ENCODE peak calls at places on chromosomes 12 and 14, in five cellular contexts. H is endothelial cell, N is tibial artery, Z is astrocyte of the cerebellum, S is fibroblast of mammary gland. K is an unnamed sample.

GRCh38 chr12:14442221-14442881 is 76.9 kb downstream of the ATF7IP start:
- DNase-seq in H (no peak), N (no peak), Z (no peak), S (peak; percentile 29), K (no peak)

GRCh38 chr12:91542048-91542447 is 359.4 kb upstream of the DCN start:
- DNase-seq in H (no peak), N (no peak), Z (no peak), S (no peak), K (no peak)

GRCh38 chr12:95815635-95816212 is 25.2 kb upstream of the NTN4 start:
- DNase-seq in H (no peak), N (no peak), Z (no peak), S (peak; percentile 56), K (no peak)

GRCh38 chr12:10354502-10354901 is 35.3 kb downstream of the KLRK1 start:
- DNase-seq in H (no peak), N (no peak), Z (no peak), S (peak; percentile 31), K (no peak)

GRCh38 chr12:55797068-55797467 is 20.5 kb downstream of the SARNP start:
- DNase-seq in H (peak; percentile 11), N (no peak), Z (peak; percentile 37), S (peak; percentile 63), K (no peak)

GRCh38 chr14:97212399-97212798 is 415.2 kb downstream of the VRK1 start:
- DNase-seq in H (no peak), N (no peak), Z (no peak), S (no peak), K (no peak)

GRCh38 chr14:104517867-104518266 is 61.7 kb upstream of the C14orf180 start:
- DNase-seq in H (no peak), N (no peak), Z (no peak), S (no peak), K (no peak)

GRCh38 chr14:32896979-32897723 is 41.5 kb upstream of the NPAS3 start:
- DNase-seq in H (no peak), N (no peak), Z (peak; percentile 18), S (peak; percentile 52), K (no peak)

GRCh38 chr12:124828264-124829007 is 35.2 kb downstream of the SCARB1 start:
- DNase-seq in H (no peak), N (no peak), Z (peak; percentile 27), S (no peak), K (no peak)

GRCh38 chr12:114783176-114783575 is 99.2 kb upstream of the TBX3 start:
- DNase-seq in H (no peak), N (no peak), Z (no peak), S (no peak), K (no peak)

GRCh38 chr12:89366676-89367364 is 14.5 kb upstream of the DUSP6 start:
- DNase-seq in H (no peak), N (no peak), Z (no peak), S (no peak), K (no peak)

GRCh38 chr14:55448146-55448614 is 7.8 kb upstream of the TBPL2 start:
- DNase-seq in H (no peak), N (no peak), Z (peak; percentile 90), S (peak; percentile 98), K (no peak)

GRCh38 chr12:130799051-130799450 is 40.0 kb downstream of the STX2 start:
- DNase-seq in H (no peak), N (no peak), Z (no peak), S (no peak), K (no peak)

GRCh38 chr12:92597997-92598396 is 104.8 kb upstream of the PLEKHG7 start:
- DNase-seq in H (no peak), N (no peak), Z (no peak), S (peak; percentile 83), K (no peak)

GRCh38 chr14:93538411-93538810 is 107.7 kb downstream of the UNC79 start:
- DNase-seq in H (peak; percentile 16), N (no peak), Z (no peak), S (peak; percentile 28), K (no peak)

GRCh38 chr12:56658921-56659320 is 13.1 kb upstream of the ATP5F1B start:
- DNase-seq in H (no peak), N (no peak), Z (no peak), S (no peak), K (no peak)

GRCh38 chr12:76697849-76698248 is 66.1 kb upstream of the ZDHHC17 start:
- DNase-seq in H (peak; percentile 35), N (no peak), Z (no peak), S (no peak), K (no peak)

GRCh38 chr12:119925269-119925668 is 48.1 kb upstream of the CIT start:
- DNase-seq in H (no peak), N (no peak), Z (no peak), S (no peak), K (no peak)

GRCh38 chr14:71438684-71439083 is 493.5 kb upstream of the RGS6 start:
- DNase-seq in H (no peak), N (peak; percentile 69), Z (peak; percentile 35), S (peak; percentile 67), K (no peak)

GRCh38 chr14:24861083-24861630 is 188.8 kb downstream of the STXBP6 start:
- DNase-seq in H (no peak), N (no peak), Z (peak; percentile 90), S (peak; percentile 17), K (no peak)

GRCh38 chr12:125023065-125023464 is 29.6 kb downstream of the BRI3BP start:
- DNase-seq in H (no peak), N (no peak), Z (no peak), S (no peak), K (no peak)

GRCh38 chr14:95310635-95311380 is 8.9 kb downstream of the CLMN start:
- DNase-seq in H (no peak), N (no peak), Z (no peak), S (no peak), K (no peak)

GRCh38 chr12:94718114-94718513 is 67.8 kb upstream of the TMCC3 start:
- DNase-seq in H (no peak), N (no peak), Z (no peak), S (no peak), K (no peak)

GRCh38 chr12:47844264-47845020 is 24.7 kb upstream of the HDAC7 start:
- DNase-seq in H (no peak), N (peak; percentile 74), Z (no peak), S (peak; percentile 51), K (no peak)

GRCh38 chr12:67911293-67911637 is 78.0 kb upstream of the IFNG-AS1 start:
- DNase-seq in H (no peak), N (no peak), Z (no peak), S (no peak), K (no peak)

GRCh38 chr12:28793767-28794166 is 355.3 kb upstream of the FAR2 start:
- DNase-seq in H (no peak), N (no peak), Z (no peak), S (no peak), K (no peak)

GRCh38 chr14:89053303-89053702 is 228.9 kb downstream of the TTC8 start:
- DNase-seq in H (no peak), N (no peak), Z (no peak), S (no peak), K (no peak)

GRCh38 chr12:95118138-95118787 is 44.8 kb upstream of the NR2C1 start:
- DNase-seq in H (no peak), N (no peak), Z (peak; percentile 63), S (peak; percentile 87), K (no peak)

GRCh38 chr12:48894271-48894670 is 28.6 kb upstream of the RND1 start:
- DNase-seq in H (no peak), N (no peak), Z (no peak), S (no peak), K (no peak)

GRCh38 chr12:31236998-31237637 is 88.8 kb downstream of the SINHCAF start:
- DNase-seq in H (no peak), N (no peak), Z (no peak), S (no peak), K (no peak)

GRCh38 chr14:83988274-83988673 is 1541.7 kb upstream of the FLRT2 start:
- DNase-seq in H (no peak), N (no peak), Z (no peak), S (no peak), K (no peak)

GRCh38 chr14:105083926-105084685 is 18.9 kb upstream of the GPR132 start:
- DNase-seq in H (no peak), N (no peak), Z (no peak), S (no peak), K (no peak)

GRCh38 chr14:73786632-73786941 is 65.0 kb upstream of the PTGR2 start:
- DNase-seq in H (peak; percentile 59), N (no peak), Z (no peak), S (no peak), K (no peak)

DNA sequence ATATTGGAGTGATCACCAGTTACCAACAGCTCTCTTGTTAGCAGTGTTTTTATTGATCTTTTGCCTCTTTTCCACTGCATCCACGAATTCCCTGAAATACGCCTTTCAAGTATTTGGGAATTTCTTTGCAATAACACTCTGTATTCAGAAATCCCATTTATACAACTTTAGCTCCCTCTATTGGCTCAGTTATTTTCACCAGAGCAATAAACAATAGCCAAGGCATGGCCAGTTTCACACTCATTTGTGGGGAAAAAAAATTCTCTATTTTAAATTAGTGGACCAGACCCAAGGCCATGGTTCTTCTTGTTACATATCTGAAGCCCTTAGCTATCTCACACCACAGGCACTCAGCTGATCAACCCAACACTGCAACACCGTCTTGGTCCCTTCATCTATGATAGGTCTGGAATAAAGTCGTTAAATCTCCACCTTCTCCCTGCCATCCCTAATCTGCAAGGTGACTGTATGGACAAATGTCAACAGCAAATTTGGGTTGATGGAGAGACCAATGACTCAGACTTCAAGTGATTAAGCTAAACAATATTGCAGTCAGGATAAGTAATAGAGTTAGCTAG is 92.4 kb upstream of the TMEM260 start:
- DNase-seq in H (no peak), N (no peak), Z (peak; percentile 4), S (peak; percentile 47), K (no peak)
- TF ChIP-seq CTCF in H (peak; percentile 19), N (peak; percentile 26), Z (peak; percentile 49), S (peak; percentile 54), K (no peak)

GRCh38 chr14:90060312-90060964 is 1.4 kb upstream of the KCNK13 start:
- DNase-seq in H (peak; percentile 65), N (no peak), Z (no peak), S (peak; percentile 27), K (no peak)
- TF ChIP-seq CTCF in H (peak; percentile 54), N (no peak), Z (peak; percentile 60), S (peak; percentile 26), K (peak; percentile 69)

DNA sequence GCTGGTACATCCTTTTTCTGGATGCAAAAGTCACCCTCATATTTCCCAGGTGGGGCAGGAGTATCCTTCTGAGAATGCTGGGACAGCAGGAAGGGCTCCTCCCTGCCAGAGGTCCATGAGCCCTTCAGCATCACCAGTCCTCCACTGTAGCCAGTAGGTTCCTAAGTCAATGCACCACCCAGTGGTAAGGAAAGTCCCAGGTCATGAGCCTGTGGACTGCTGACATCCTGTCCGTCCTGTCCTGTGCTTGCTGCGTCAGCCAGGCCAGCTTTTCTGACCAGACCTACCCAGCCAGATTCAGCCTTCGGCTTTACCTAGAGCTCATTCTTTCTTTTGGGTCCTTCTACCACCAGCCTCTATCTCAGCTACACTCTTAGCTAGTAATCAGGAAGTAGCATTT is 23.0 kb upstream of the ACTN1 start:
- DNase-seq in H (peak; percentile 8), N (no peak), Z (no peak), S (peak; percentile 41), K (no peak)
- TF ChIP-seq CTCF in H (no peak), N (peak; percentile 10), Z (no peak), S (peak; percentile 22), K (peak; percentile 26)

GRCh38 chr14:76174982-76175381 is 23.3 kb downstream of the GPATCH2L start:
- DNase-seq in H (no peak), N (no peak), Z (no peak), S (no peak), K (no peak)

GRCh38 chr14:76168531-76168930 is 16.8 kb downstream of the GPATCH2L start:
- DNase-seq in H (no peak), N (no peak), Z (no peak), S (peak; percentile 47), K (no peak)

GRCh38 chr14:76163668-76164363 is 12.1 kb downstream of the GPATCH2L start:
- DNase-seq in H (no peak), N (no peak), Z (no peak), S (no peak), K (no peak)

GRCh38 chr14:76169776-76170175 is 18.1 kb downstream of the GPATCH2L start:
- DNase-seq in H (no peak), N (no peak), Z (no peak), S (no peak), K (no peak)
- TF ChIP-seq CTCF in H (no peak), N (no peak), Z (no peak), S (no peak), K (no peak)

K was measured in CD14-positive monocyte.